ENCODE peak calls at places on chromosomes 1 and 21, in five cellular contexts. One of them, this sample, is unnamed.

GRCh38 chr1:203046984-203047630 is 20.8 kb downstream of the PPFIA4 start:
- DNase-seq in effector CD4-positive, alpha-beta T cell: no peak
- DNase-seq in activated CD4-positive, alpha-beta T cell treated with anti-CD3 and anti-CD28 coated beads, Interleukin-2, amount 50 U/mL, for 24 hours: no peak
- DNase-seq in Right ventricle myocardium inferior: no peak
- DNase-seq in prostate gland: no peak
- DNase-seq in this sample: peak

GRCh38 chr1:51000160-51000559 is 30.1 kb downstream of the CDKN2C start:
- DNase-seq in effector CD4-positive, alpha-beta T cell: no peak
- DNase-seq in activated CD4-positive, alpha-beta T cell treated with anti-CD3 and anti-CD28 coated beads, Interleukin-2, amount 50 U/mL, for 24 hours: no peak
- DNase-seq in Right ventricle myocardium inferior: no peak
- DNase-seq in prostate gland: no peak
- DNase-seq in this sample: no peak

GRCh38 chr1:11982010-11982392 is 1.8 kb downstream of the MFN2 start:
- DNase-seq in effector CD4-positive, alpha-beta T cell: no peak
- DNase-seq in activated CD4-positive, alpha-beta T cell treated with anti-CD3 and anti-CD28 coated beads, Interleukin-2, amount 50 U/mL, for 24 hours: no peak
- DNase-seq in Right ventricle myocardium inferior: no peak
- DNase-seq in prostate gland: no peak
- DNase-seq in this sample: no peak

GRCh38 chr1:173744651-173745050 is 29.9 kb downstream of the KLHL20 start:
- DNase-seq in effector CD4-positive, alpha-beta T cell: no peak
- DNase-seq in activated CD4-positive, alpha-beta T cell treated with anti-CD3 and anti-CD28 coated beads, Interleukin-2, amount 50 U/mL, for 24 hours: no peak
- DNase-seq in Right ventricle myocardium inferior: no peak
- DNase-seq in prostate gland: no peak
- DNase-seq in this sample: no peak

GRCh38 chr1:18253093-18253492 is 145.5 kb downstream of the IGSF21 start:
- DNase-seq in effector CD4-positive, alpha-beta T cell: no peak
- DNase-seq in activated CD4-positive, alpha-beta T cell treated with anti-CD3 and anti-CD28 coated beads, Interleukin-2, amount 50 U/mL, for 24 hours: no peak
- DNase-seq in Right ventricle myocardium inferior: no peak
- DNase-seq in prostate gland: no peak
- DNase-seq in this sample: peak

GRCh38 chr21:44801468-44802395 is at the start of gene UBE2G2:
- DNase-seq in effector CD4-positive, alpha-beta T cell: peak
- DNase-seq in activated CD4-positive, alpha-beta T cell treated with anti-CD3 and anti-CD28 coated beads, Interleukin-2, amount 50 U/mL, for 24 hours: peak
- DNase-seq in Right ventricle myocardium inferior: peak
- DNase-seq in prostate gland: peak
- DNase-seq in this sample: peak

GRCh38 chr1:234721476-234722266 is 111.7 kb upstream of the IRF2BP2 start:
- DNase-seq in effector CD4-positive, alpha-beta T cell: no peak
- DNase-seq in activated CD4-positive, alpha-beta T cell treated with anti-CD3 and anti-CD28 coated beads, Interleukin-2, amount 50 U/mL, for 24 hours: no peak
- DNase-seq in Right ventricle myocardium inferior: no peak
- DNase-seq in prostate gland: peak
- DNase-seq in this sample: peak

GRCh38 chr1:181040284-181040865 is 6.6 kb downstream of the MR1 start:
- DNase-seq in effector CD4-positive, alpha-beta T cell: no peak
- DNase-seq in activated CD4-positive, alpha-beta T cell treated with anti-CD3 and anti-CD28 coated beads, Interleukin-2, amount 50 U/mL, for 24 hours: no peak
- DNase-seq in Right ventricle myocardium inferior: no peak
- DNase-seq in prostate gland: no peak
- DNase-seq in this sample: no peak

GRCh38 chr1:116847688-116848531 is 61.8 kb upstream of the PTGFRN start:
- DNase-seq in effector CD4-positive, alpha-beta T cell: no peak
- DNase-seq in activated CD4-positive, alpha-beta T cell treated with anti-CD3 and anti-CD28 coated beads, Interleukin-2, amount 50 U/mL, for 24 hours: peak
- DNase-seq in Right ventricle myocardium inferior: peak
- DNase-seq in prostate gland: no peak
- DNase-seq in this sample: no peak

GRCh38 chr1:22341791-22342605 is 109.7 kb upstream of the ZBTB40 start:
- DNase-seq in effector CD4-positive, alpha-beta T cell: no peak
- DNase-seq in activated CD4-positive, alpha-beta T cell treated with anti-CD3 and anti-CD28 coated beads, Interleukin-2, amount 50 U/mL, for 24 hours: no peak
- DNase-seq in Right ventricle myocardium inferior: no peak
- DNase-seq in prostate gland: peak
- DNase-seq in this sample: peak

GRCh38 chr1:206748348-206749034 is 22.1 kb upstream of the IL19 start:
- DNase-seq in effector CD4-positive, alpha-beta T cell: no peak
- DNase-seq in activated CD4-positive, alpha-beta T cell treated with anti-CD3 and anti-CD28 coated beads, Interleukin-2, amount 50 U/mL, for 24 hours: no peak
- DNase-seq in Right ventricle myocardium inferior: no peak
- DNase-seq in prostate gland: no peak
- DNase-seq in this sample: no peak

GRCh38 chr1:109446236-109446635 is 20.0 kb upstream of the PSMA5 start:
- DNase-seq in effector CD4-positive, alpha-beta T cell: no peak
- DNase-seq in activated CD4-positive, alpha-beta T cell treated with anti-CD3 and anti-CD28 coated beads, Interleukin-2, amount 50 U/mL, for 24 hours: no peak
- DNase-seq in Right ventricle myocardium inferior: no peak
- DNase-seq in prostate gland: no peak
- DNase-seq in this sample: no peak

GRCh38 chr1:25206201-25206600 is 26.1 kb downstream of the SYF2 start:
- DNase-seq in effector CD4-positive, alpha-beta T cell: no peak
- DNase-seq in activated CD4-positive, alpha-beta T cell treated with anti-CD3 and anti-CD28 coated beads, Interleukin-2, amount 50 U/mL, for 24 hours: no peak
- DNase-seq in Right ventricle myocardium inferior: no peak
- DNase-seq in prostate gland: no peak
- DNase-seq in this sample: no peak

GRCh38 chr1:116367256-116367949 is 5.6 kb upstream of the ATP1A1 start:
- DNase-seq in effector CD4-positive, alpha-beta T cell: no peak
- DNase-seq in activated CD4-positive, alpha-beta T cell treated with anti-CD3 and anti-CD28 coated beads, Interleukin-2, amount 50 U/mL, for 24 hours: no peak
- DNase-seq in Right ventricle myocardium inferior: no peak
- DNase-seq in prostate gland: no peak
- DNase-seq in this sample: no peak

GRCh38 chr1:88204111-88204510 is 480.0 kb upstream of the PKN2 start:
- DNase-seq in effector CD4-positive, alpha-beta T cell: no peak
- DNase-seq in activated CD4-positive, alpha-beta T cell treated with anti-CD3 and anti-CD28 coated beads, Interleukin-2, amount 50 U/mL, for 24 hours: no peak
- DNase-seq in Right ventricle myocardium inferior: no peak
- DNase-seq in prostate gland: no peak
- DNase-seq in this sample: no peak

GRCh38 chr1:48492392-48492791 is 20.4 kb upstream of the SPATA6 start:
- DNase-seq in effector CD4-positive, alpha-beta T cell: no peak
- DNase-seq in activated CD4-positive, alpha-beta T cell treated with anti-CD3 and anti-CD28 coated beads, Interleukin-2, amount 50 U/mL, for 24 hours: no peak
- DNase-seq in Right ventricle myocardium inferior: no peak
- DNase-seq in prostate gland: no peak
- DNase-seq in this sample: no peak

GRCh38 chr1:209808059-209808494 is 2.1 kb upstream of the IRF6 start:
- DNase-seq in effector CD4-positive, alpha-beta T cell: no peak
- DNase-seq in activated CD4-positive, alpha-beta T cell treated with anti-CD3 and anti-CD28 coated beads, Interleukin-2, amount 50 U/mL, for 24 hours: no peak
- DNase-seq in Right ventricle myocardium inferior: no peak
- DNase-seq in prostate gland: no peak
- DNase-seq in this sample: peak

GRCh38 chr1:215567491-215568286 is 585 bp downstream of the KCTD3 start:
- DNase-seq in effector CD4-positive, alpha-beta T cell: no peak
- DNase-seq in activated CD4-positive, alpha-beta T cell treated with anti-CD3 and anti-CD28 coated beads, Interleukin-2, amount 50 U/mL, for 24 hours: no peak
- DNase-seq in Right ventricle myocardium inferior: peak
- DNase-seq in prostate gland: peak
- DNase-seq in this sample: peak

GRCh38 chr1:119790481-119791198 is 20.6 kb downstream of the REG4 start:
- DNase-seq in effector CD4-positive, alpha-beta T cell: no peak
- DNase-seq in activated CD4-positive, alpha-beta T cell treated with anti-CD3 and anti-CD28 coated beads, Interleukin-2, amount 50 U/mL, for 24 hours: no peak
- DNase-seq in Right ventricle myocardium inferior: no peak
- DNase-seq in prostate gland: no peak
- DNase-seq in this sample: no peak

This sample was measured in kidney.